ENCODE peak calls at places on chromosomes 3 and 15, in six cellular contexts. One of them, this sample, is unnamed.

GRCh38 chr15:90101130-90101968 is 919 bp downstream of the IDH2 start:
- DNase-seq in NCI-H2081 treated with DMSO at 0.1 percent for 48 hours: no peak
- DNase-seq in kidney tubule cell: peak; percentile 74
- DNase-seq in BE2C: peak; percentile 51
- DNase-seq in GM06990: peak; percentile 56
- DNase-seq in nephron progenitor cell: peak; percentile 40
- DNase-seq in this sample: peak; percentile 36

GRCh38 chr3:72887723-72888545 is at the start of gene GXYLT2:
- DNase-seq in nephron progenitor cell: peak; percentile 85
- DNase-seq in BE2C: peak; percentile 83
- DNase-seq in NCI-H2081 treated with DMSO at 0.1 percent for 48 hours: no peak
- DNase-seq in kidney tubule cell: peak; percentile 69
- DNase-seq in GM06990: peak; percentile 47
- DNase-seq in this sample: peak; percentile 85

GRCh38 chr3:133211449-133211848 is 173.3 kb downstream of the TMEM108 start:
- DNase-seq in nephron progenitor cell: no peak
- DNase-seq in GM06990: peak; percentile 71
- DNase-seq in kidney tubule cell: peak; percentile 2
- DNase-seq in NCI-H2081 treated with DMSO at 0.1 percent for 48 hours: no peak
- DNase-seq in BE2C: no peak
- DNase-seq in this sample: peak; percentile 30

GRCh38 chr3:40620151-40620550 is 95.4 kb downstream of the ZNF621 start:
- DNase-seq in GM06990: no peak
- DNase-seq in NCI-H2081 treated with DMSO at 0.1 percent for 48 hours: no peak
- DNase-seq in nephron progenitor cell: no peak
- DNase-seq in kidney tubule cell: peak; percentile 63
- DNase-seq in BE2C: no peak
- DNase-seq in this sample: no peak

GRCh38 chr3:99954914-99955644 is 137.4 kb downstream of the CMSS1 start:
- DNase-seq in BE2C: no peak
- DNase-seq in NCI-H2081 treated with DMSO at 0.1 percent for 48 hours: no peak
- DNase-seq in kidney tubule cell: peak; percentile 43
- DNase-seq in GM06990: no peak
- DNase-seq in nephron progenitor cell: no peak
- DNase-seq in this sample: no peak

GRCh38 chr3:150097588-150097890 is 126.8 kb upstream of the PFN2 start:
- DNase-seq in nephron progenitor cell: no peak
- DNase-seq in BE2C: no peak
- DNase-seq in kidney tubule cell: peak; percentile 29
- DNase-seq in NCI-H2081 treated with DMSO at 0.1 percent for 48 hours: no peak
- DNase-seq in GM06990: no peak
- DNase-seq in this sample: no peak

GRCh38 chr3:1007890-1008289 is 84.9 kb upstream of the CNTN6 start:
- DNase-seq in BE2C: no peak
- DNase-seq in NCI-H2081 treated with DMSO at 0.1 percent for 48 hours: no peak
- DNase-seq in kidney tubule cell: peak; percentile 66
- DNase-seq in nephron progenitor cell: no peak
- DNase-seq in GM06990: no peak
- DNase-seq in this sample: no peak

GRCh38 chr15:62053439-62054085 is 6.7 kb downstream of the VPS13C start:
- DNase-seq in kidney tubule cell: no peak
- DNase-seq in NCI-H2081 treated with DMSO at 0.1 percent for 48 hours: no peak
- DNase-seq in nephron progenitor cell: no peak
- DNase-seq in GM06990: no peak
- DNase-seq in BE2C: no peak
- DNase-seq in this sample: no peak

GRCh38 chr3:168511428-168512014 is 415.8 kb upstream of the GOLIM4 start:
- DNase-seq in kidney tubule cell: peak; percentile 13
- DNase-seq in BE2C: no peak
- DNase-seq in nephron progenitor cell: no peak
- DNase-seq in NCI-H2081 treated with DMSO at 0.1 percent for 48 hours: no peak
- DNase-seq in GM06990: peak; percentile 5
- DNase-seq in this sample: no peak

GRCh38 chr15:64148581-64148980 is 3.0 kb upstream of the SNX22 start:
- DNase-seq in BE2C: no peak
- DNase-seq in kidney tubule cell: no peak
- DNase-seq in nephron progenitor cell: no peak
- DNase-seq in NCI-H2081 treated with DMSO at 0.1 percent for 48 hours: no peak
- DNase-seq in GM06990: no peak
- DNase-seq in this sample: no peak

GRCh38 chr15:57153140-57153539 is 223.2 kb upstream of the CGNL1 start:
- DNase-seq in GM06990: peak; percentile 8
- DNase-seq in kidney tubule cell: peak; percentile 7
- DNase-seq in BE2C: no peak
- DNase-seq in NCI-H2081 treated with DMSO at 0.1 percent for 48 hours: no peak
- DNase-seq in nephron progenitor cell: no peak
- DNase-seq in this sample: no peak

GRCh38 chr3:180881065-180881801 is 31.2 kb upstream of the FXR1 start:
- DNase-seq in GM06990: no peak
- DNase-seq in kidney tubule cell: no peak
- DNase-seq in BE2C: peak; percentile 26
- DNase-seq in nephron progenitor cell: no peak
- DNase-seq in NCI-H2081 treated with DMSO at 0.1 percent for 48 hours: no peak
- DNase-seq in this sample: no peak

GRCh38 chr3:36911990-36912804 is 32.7 kb downstream of the TRANK1 start:
- DNase-seq in kidney tubule cell: peak; percentile 88
- DNase-seq in NCI-H2081 treated with DMSO at 0.1 percent for 48 hours: no peak
- DNase-seq in GM06990: peak; percentile 81
- DNase-seq in nephron progenitor cell: no peak
- DNase-seq in BE2C: no peak
- DNase-seq in this sample: no peak

This sample was measured in WERI-Rb-1.